ENCODE peak calls at places on chromosomes 16 and 17, in nine cellular contexts. L, X, T, R, Y, P, D, M and K are unnamed samples.

GRCh38 chr17:78357177-78357586 is 2.7 kb downstream of the SOCS3 start:
- DNase-seq in T (no peak), Y (no peak), L (peak; percentile 87), P (no peak), D (peak; percentile 35), R (no peak), X (peak; percentile 80), M (no peak), K (no peak)

GRCh38 chr17:78356163-78356713 is 3.6 kb downstream of the SOCS3 start:
- DNase-seq in D (peak; percentile 73), R (no peak), M (peak; percentile 98), X (peak; percentile 98), P (peak; percentile 98), Y (no peak), T (peak; percentile 87), L (peak; percentile 71), K (peak; percentile 82)

GRCh38 chr17:21125862-21126261 is 902 bp upstream of the DHRS7B start:
- DNase-seq in Y (no peak), T (no peak), D (peak; percentile 35), M (no peak), X (no peak), L (no peak), R (no peak), P (no peak), K (no peak)

GRCh38 chr17:38509008-38509771 is 80.9 kb downstream of the ARHGAP23 start:
- DNase-seq in X (peak; percentile 91), L (peak; percentile 93), R (no peak), Y (peak; percentile 91), P (peak; percentile 49), M (peak; percentile 55), D (peak; percentile 81), T (peak; percentile 99), K (peak; percentile 64)

GRCh38 chr17:82333279-82334171 is at the start of gene SECTM1:
- DNase-seq in X (peak; percentile 23), P (no peak), R (no peak), L (peak; percentile 40), T (peak; percentile 82), D (peak; percentile 67), Y (peak; percentile 65), M (no peak), K (no peak)

GRCh38 chr17:43734376-43734775 is 24.2 kb downstream of the SOST start:
- DNase-seq in R (no peak), X (peak; percentile 69), Y (no peak), L (peak; percentile 92), T (no peak), P (peak; percentile 69), D (no peak), M (no peak), K (no peak)

GRCh38 chr17:17994770-17995169 is 22.1 kb downstream of the DRC3 start:
- DNase-seq in M (no peak), X (no peak), L (no peak), T (no peak), P (no peak), Y (no peak), R (no peak), D (no peak), K (no peak)

GRCh38 chr16:57873218-57873617 is 70.9 kb upstream of the KIFC3 start:
- DNase-seq in X (no peak), T (peak; percentile 79), D (no peak), R (no peak), Y (no peak), L (no peak), P (no peak), M (no peak), K (no peak)

GRCh38 chr16:83070416-83071199 is 443.8 kb downstream of the CDH13 start:
- DNase-seq in R (no peak), M (no peak), L (no peak), X (no peak), T (no peak), P (no peak), D (no peak), Y (no peak), K (no peak)

GRCh38 chr17:2842464-2842863 is 46.2 kb downstream of the RAP1GAP2 start:
- DNase-seq in X (no peak), M (no peak), R (no peak), D (no peak), P (no peak), Y (no peak), T (no peak), L (no peak), K (no peak)

GRCh38 chr16:85005278-85006069 is 5.9 kb downstream of the ZDHHC7 start:
- DNase-seq in R (no peak), T (no peak), Y (no peak), X (peak; percentile 39), M (peak; percentile 87), D (peak; percentile 37), P (peak; percentile 52), L (no peak), K (no peak)
- H3K4me3 ChIP-seq in R (peak overlapping the region; percentile 58), T (no peak overlapping the region), Y (no peak overlapping the region), X (no peak overlapping the region), M (no peak overlapping the region), D (no peak overlapping the region), P (no peak overlapping the region), L (no peak overlapping the region), K (no peak overlapping the region)

GRCh38 chr17:75721463-75722011 is 278 bp downstream of the ITGB4 start:
- DNase-seq in T (no peak), P (no peak), R (no peak), L (no peak), Y (no peak), X (no peak), D (peak; percentile 71), M (no peak), K (no peak)
- TF ChIP-seq CTCF in T (no peak), P (peak; percentile 7), R (no peak), L (no peak), Y (no peak), X (no peak), D (no peak), M (no peak), K (no peak)

GRCh38 chr17:35695613-35696012 is 35.8 kb upstream of the RASL10B start:
- DNase-seq in T (no peak), R (no peak), L (no peak), P (no peak), Y (no peak), M (no peak), D (no peak), X (no peak), K (no peak)

GRCh38 chr17:35698800-35699199 is 32.6 kb upstream of the RASL10B start:
- DNase-seq in X (no peak), M (no peak), Y (no peak), L (no peak), D (no peak), R (no peak), T (no peak), P (no peak), K (no peak)

GRCh38 chr17:35694906-35695305 is 36.5 kb upstream of the RASL10B start:
- DNase-seq in D (no peak), P (no peak), M (no peak), Y (no peak), L (no peak), R (no peak), T (no peak), X (no peak), K (no peak)

DNA sequence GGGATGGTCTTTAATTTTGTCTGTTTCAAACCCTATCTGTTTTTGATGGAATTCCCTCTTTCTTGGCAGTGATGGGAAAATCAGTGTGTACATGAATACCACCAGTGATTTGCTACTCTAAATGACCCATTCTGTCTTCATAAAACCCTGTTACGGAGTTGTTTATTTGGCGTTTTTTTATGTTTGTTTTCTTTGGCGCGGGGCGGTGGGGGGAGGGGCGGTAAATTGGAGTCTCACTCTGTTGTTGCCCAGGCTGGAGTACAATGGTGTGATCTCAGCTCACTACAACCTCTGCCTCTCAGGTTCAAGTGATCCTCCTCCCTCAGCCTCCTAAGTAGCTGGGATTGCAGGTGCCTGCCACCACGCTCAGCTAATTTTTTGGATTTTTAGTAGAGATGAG is 38.6 kb upstream of the RASL10B start:
- DNase-seq in P (no peak), D (no peak), L (no peak), T (no peak), X (no peak), M (no peak), Y (no peak), R (no peak), K (no peak)
- H3K36me3 ChIP-seq in P (peaks cover 17% of the 10 kb centered on the region), D (peaks cover 6% of the 10 kb centered on the region), L (no peaks in the 10 kb centered on the region), T (peaks cover 84% of the 10 kb centered on the region), X (peaks cover 26% of the 10 kb centered on the region), M (peaks cover 14% of the 10 kb centered on the region), Y (peaks cover 35% of the 10 kb centered on the region), R (no peaks in the 10 kb centered on the region), K (peaks cover 4% of the 10 kb centered on the region)

GRCh38 chr17:54666559-54666958 is 234.1 kb upstream of the TOM1L1 start:
- DNase-seq in T (no peak), R (no peak), D (no peak), L (no peak), X (no peak), Y (no peak), M (no peak), P (no peak), K (no peak)

GRCh38 chr17:54662978-54663876 is 237.4 kb upstream of the TOM1L1 start:
- DNase-seq in L (no peak), Y (no peak), R (no peak), P (no peak), D (no peak), T (peak; percentile 89), M (no peak), X (no peak), K (no peak)
- H3K4me3 ChIP-seq in L (no peak overlapping the region), Y (no peak overlapping the region), R (no peak overlapping the region), P (no peak overlapping the region), D (no peak overlapping the region), T (no peak overlapping the region), M (no peak overlapping the region), X (no peak overlapping the region), K (no peak overlapping the region)

GRCh38 chr17:16919663-16920627 is 52.0 kb downstream of the TNFRSF13B start:
- DNase-seq in D (no peak), M (no peak), T (peak; percentile 92), X (no peak), L (no peak), R (no peak), Y (no peak), P (no peak), K (no peak)
- TF ChIP-seq CTCF in D (no peak), M (no peak), T (peak; percentile 75), X (no peak), L (no peak), R (no peak), Y (no peak), P (no peak), K (peak; percentile 23)

DNA sequence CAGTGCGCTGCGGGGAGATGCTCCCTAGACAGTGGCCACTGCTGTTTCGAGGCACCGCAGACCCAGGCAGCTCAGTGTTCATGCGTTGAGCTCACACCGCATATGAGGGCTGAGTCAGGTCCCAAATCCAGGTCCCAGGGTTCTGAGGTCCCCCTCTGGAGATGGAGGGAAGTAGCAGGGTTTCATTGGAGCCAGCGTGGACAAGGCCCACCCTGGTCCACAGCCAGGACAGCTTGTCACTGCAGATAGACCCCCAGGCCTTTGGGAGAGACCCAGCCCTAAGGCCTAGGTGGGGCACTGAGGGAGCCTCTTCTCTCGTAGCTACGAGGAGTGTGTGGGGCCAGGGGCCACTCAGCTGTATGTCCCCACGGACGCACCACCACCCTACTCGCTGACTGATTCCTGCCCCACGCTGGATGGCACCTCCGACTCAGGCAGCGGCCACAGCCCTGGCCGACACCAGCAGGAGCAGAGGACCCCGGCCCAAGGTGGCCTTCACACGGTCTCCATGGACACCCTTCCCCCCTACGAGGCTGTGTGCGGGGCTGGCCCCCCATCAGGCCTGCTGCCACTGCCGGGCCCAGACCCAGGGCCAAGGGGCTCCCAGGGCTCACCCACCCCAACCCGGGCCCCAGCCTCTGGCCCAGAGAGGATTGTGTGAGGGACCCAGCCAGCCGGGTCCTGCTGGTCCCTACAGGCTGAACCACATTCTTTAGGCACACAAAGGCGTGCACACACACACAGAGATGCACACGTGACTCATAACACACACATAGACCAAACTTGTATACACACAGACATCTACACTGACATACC is 53.4 kb downstream of the BEAN1 start:
- DNase-seq in X (no peak), P (peak; percentile 21), Y (no peak), L (no peak), M (peak; percentile 72), T (no peak), R (no peak), D (no peak), K (no peak)
- H3K36me3 ChIP-seq in X (no peaks in the 10 kb centered on the region), P (no peaks in the 10 kb centered on the region), Y (no peaks in the 10 kb centered on the region), L (no peaks in the 10 kb centered on the region), M (no peaks in the 10 kb centered on the region), T (no peaks in the 10 kb centered on the region), R (no peaks in the 10 kb centered on the region), D (no peaks in the 10 kb centered on the region), K (no peaks in the 10 kb centered on the region)